ENCODE peak calls at places on chromosomes 6 and 20, in six cellular contexts. One of them, this sample, is unnamed.

GRCh38 chr20:41187668-41188067 is 50.3 kb downstream of the PLCG1 start:
- DNase-seq in suprapubic skin: no peak
- DNase-seq in A549: no peak
- DNase-seq in stomach: no peak
- DNase-seq in upper lobe of left lung: no peak
- DNase-seq in SK-N-SH: no peak
- DNase-seq in this sample: no peak

GRCh38 chr6:122775975-122776374 is 3.5 kb upstream of the FABP7 start:
- DNase-seq in stomach: no peak
- DNase-seq in SK-N-SH: no peak
- DNase-seq in A549: no peak
- DNase-seq in upper lobe of left lung: no peak
- DNase-seq in suprapubic skin: no peak
- DNase-seq in this sample: no peak

GRCh38 chr6:164290101-164290500 is 875.6 kb downstream of the QKI start:
- DNase-seq in suprapubic skin: no peak
- DNase-seq in upper lobe of left lung: no peak
- DNase-seq in SK-N-SH: no peak
- DNase-seq in A549: no peak
- DNase-seq in stomach: no peak
- DNase-seq in this sample: no peak

GRCh38 chr20:825710-826421 is 7.6 kb upstream of the FAM110A start:
- DNase-seq in SK-N-SH: no peak
- DNase-seq in upper lobe of left lung: no peak
- DNase-seq in A549: peak; percentile 30
- DNase-seq in stomach: peak; percentile 9
- DNase-seq in suprapubic skin: peak; percentile 43
- DNase-seq in this sample: no peak

GRCh38 chr20:47027042-47027441 is 132.4 kb downstream of the EYA2 start:
- DNase-seq in A549: no peak
- DNase-seq in upper lobe of left lung: no peak
- DNase-seq in suprapubic skin: no peak
- DNase-seq in stomach: no peak
- DNase-seq in SK-N-SH: no peak
- DNase-seq in this sample: no peak

GRCh38 chr6:15023448-15023847 is 222.4 kb upstream of the JARID2 start:
- DNase-seq in A549: no peak
- DNase-seq in stomach: no peak
- DNase-seq in upper lobe of left lung: no peak
- DNase-seq in suprapubic skin: no peak
- DNase-seq in SK-N-SH: no peak
- DNase-seq in this sample: no peak

GRCh38 chr6:57021086-57021720 is 25.3 kb upstream of the KIAA1586 start:
- DNase-seq in SK-N-SH: peak; percentile 57
- DNase-seq in suprapubic skin: no peak
- DNase-seq in upper lobe of left lung: no peak
- DNase-seq in A549: peak; percentile 42
- DNase-seq in stomach: no peak
- DNase-seq in this sample: no peak

GRCh38 chr6:43916924-43917877 is 147.2 kb downstream of the VEGFA start:
- DNase-seq in suprapubic skin: peak; percentile 74
- DNase-seq in upper lobe of left lung: peak; percentile 56
- DNase-seq in stomach: peak; percentile 63
- DNase-seq in SK-N-SH: no peak
- DNase-seq in A549: no peak
- DNase-seq in this sample: peak; percentile 56

GRCh38 chr6:53369876-53370515 is 21.2 kb upstream of the ELOVL5 start:
- DNase-seq in stomach: no peak
- DNase-seq in A549: no peak
- DNase-seq in suprapubic skin: no peak
- DNase-seq in SK-N-SH: no peak
- DNase-seq in upper lobe of left lung: no peak
- DNase-seq in this sample: no peak

GRCh38 chr20:3716195-3716834 is 3.9 kb upstream of the SIGLEC1 start:
- DNase-seq in A549: peak; percentile 73
- DNase-seq in upper lobe of left lung: no peak
- DNase-seq in suprapubic skin: no peak
- DNase-seq in SK-N-SH: peak; percentile 82
- DNase-seq in stomach: no peak
- DNase-seq in this sample: no peak

GRCh38 chr6:143634486-143634885 is 43.3 kb upstream of the PHACTR2 start:
- DNase-seq in A549: no peak
- DNase-seq in stomach: no peak
- DNase-seq in SK-N-SH: no peak
- DNase-seq in upper lobe of left lung: no peak
- DNase-seq in suprapubic skin: no peak
- DNase-seq in this sample: no peak

GRCh38 chr6:116412270-116412669 is 41.5 kb downstream of the DSE start:
- DNase-seq in stomach: no peak
- DNase-seq in SK-N-SH: no peak
- DNase-seq in upper lobe of left lung: no peak
- DNase-seq in A549: no peak
- DNase-seq in suprapubic skin: no peak
- DNase-seq in this sample: no peak

GRCh38 chr6:3919130-3919628 is 70.0 kb downstream of the FAM50B start:
- DNase-seq in upper lobe of left lung: no peak
- DNase-seq in suprapubic skin: no peak
- DNase-seq in stomach: no peak
- DNase-seq in A549: peak; percentile 12
- DNase-seq in SK-N-SH: no peak
- DNase-seq in this sample: no peak

GRCh38 chr6:30955367-30956042 is 14.7 kb downstream of the MUCL3 start:
- DNase-seq in SK-N-SH: peak; percentile 45
- DNase-seq in upper lobe of left lung: peak; percentile 93
- DNase-seq in stomach: peak; percentile 66
- DNase-seq in suprapubic skin: peak; percentile 74
- DNase-seq in A549: no peak
- DNase-seq in this sample: no peak

GRCh38 chr6:13678255-13678983 is 33.2 kb downstream of the RANBP9 start:
- DNase-seq in stomach: no peak
- DNase-seq in SK-N-SH: no peak
- DNase-seq in upper lobe of left lung: no peak
- DNase-seq in suprapubic skin: no peak
- DNase-seq in A549: no peak
- DNase-seq in this sample: no peak

GRCh38 chr6:122068291-122068769 is 331.1 kb upstream of the HSF2 start:
- DNase-seq in A549: no peak
- DNase-seq in SK-N-SH: no peak
- DNase-seq in suprapubic skin: no peak
- DNase-seq in upper lobe of left lung: no peak
- DNase-seq in stomach: no peak
- DNase-seq in this sample: no peak

GRCh38 chr6:146697921-146698320 is 99.1 kb downstream of the ADGB start:
- DNase-seq in SK-N-SH: no peak
- DNase-seq in suprapubic skin: no peak
- DNase-seq in A549: no peak
- DNase-seq in stomach: no peak
- DNase-seq in upper lobe of left lung: no peak
- DNase-seq in this sample: no peak

GRCh38 chr6:168469198-168469943 is 28.4 kb downstream of the SMOC2 start:
- DNase-seq in stomach: no peak
- DNase-seq in A549: no peak
- DNase-seq in suprapubic skin: no peak
- DNase-seq in upper lobe of left lung: no peak
- DNase-seq in SK-N-SH: peak; percentile 37
- DNase-seq in this sample: peak; percentile 46

GRCh38 chr20:46361386-46361785 is 45.0 kb downstream of the ELMO2 start:
- DNase-seq in upper lobe of left lung: no peak
- DNase-seq in SK-N-SH: no peak
- DNase-seq in A549: no peak
- DNase-seq in suprapubic skin: peak; percentile 41
- DNase-seq in stomach: no peak
- DNase-seq in this sample: no peak

GRCh38 chr20:967796-968742 is 34.0 kb downstream of the RSPO4 start:
- DNase-seq in stomach: no peak
- DNase-seq in SK-N-SH: peak; percentile 62
- DNase-seq in suprapubic skin: no peak
- DNase-seq in upper lobe of left lung: no peak
- DNase-seq in A549: peak; percentile 76
- DNase-seq in this sample: peak; percentile 12

GRCh38 chr6:149454405-149454848 is 30.4 kb downstream of the ZC3H12D start:
- DNase-seq in upper lobe of left lung: peak; percentile 92
- DNase-seq in suprapubic skin: peak; percentile 92
- DNase-seq in A549: no peak
- DNase-seq in SK-N-SH: peak; percentile 56
- DNase-seq in stomach: peak; percentile 96
- DNase-seq in this sample: peak; percentile 92

GRCh38 chr20:53738039-53738944 is 144.7 kb upstream of the ZNF217 start:
- DNase-seq in stomach: peak; percentile 85
- DNase-seq in suprapubic skin: peak; percentile 85
- DNase-seq in A549: peak; percentile 95
- DNase-seq in upper lobe of left lung: no peak
- DNase-seq in SK-N-SH: peak; percentile 34
- DNase-seq in this sample: peak; percentile 70

GRCh38 chr6:157751547-157752200 is 71.4 kb upstream of the SNX9 start:
- DNase-seq in suprapubic skin: no peak
- DNase-seq in stomach: no peak
- DNase-seq in A549: no peak
- DNase-seq in upper lobe of left lung: no peak
- DNase-seq in SK-N-SH: no peak
- DNase-seq in this sample: no peak

DNA sequence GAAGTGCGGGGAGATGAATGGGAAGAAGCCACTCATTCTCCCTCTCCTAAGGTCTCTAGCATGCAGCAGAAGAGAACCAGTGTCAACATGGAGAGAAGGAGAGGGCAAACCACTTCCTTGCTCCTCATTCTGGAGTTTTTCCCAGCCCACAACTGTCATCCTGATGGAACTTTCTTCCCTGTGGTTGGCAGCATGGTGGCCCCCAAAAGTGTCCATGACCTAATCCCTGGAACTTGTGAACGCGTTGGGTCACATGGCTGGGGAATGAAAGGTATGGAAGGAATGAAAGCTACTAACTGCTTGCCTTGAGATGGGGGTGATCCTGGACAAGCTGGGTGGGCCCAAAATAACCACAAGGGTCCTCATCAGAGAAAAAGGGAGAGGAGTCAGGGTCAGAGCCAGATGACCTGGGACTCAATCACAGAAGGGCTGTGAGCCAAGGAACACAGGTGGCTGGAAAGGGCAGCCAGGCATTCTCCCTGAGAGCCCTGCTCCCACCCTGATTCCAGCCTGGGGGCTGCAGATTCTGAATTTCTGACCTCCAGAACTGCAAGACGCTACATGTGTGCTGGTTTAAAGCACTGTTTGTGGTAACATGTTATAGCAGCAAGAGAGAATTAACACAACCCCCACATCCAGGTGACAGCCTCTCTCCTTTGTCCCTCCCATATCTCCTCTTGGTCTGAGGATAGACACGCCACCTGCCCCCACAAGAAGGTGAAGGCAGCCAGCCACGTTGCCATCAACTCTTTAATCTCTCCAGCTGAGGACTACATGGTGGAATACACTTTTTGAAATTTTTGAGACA is 63.2 kb downstream of the PYGB start:
- DNase-seq in suprapubic skin: peak; percentile 52
- DNase-seq in SK-N-SH: no peak
- DNase-seq in stomach: peak; percentile 20
- DNase-seq in A549: no peak
- DNase-seq in upper lobe of left lung: no peak
- DNase-seq in this sample: peak; percentile 19
- H3K4me1 ChIP-seq in suprapubic skin: peaks cover 28% of the 10 kb centered on the region
- H3K4me1 ChIP-seq in SK-N-SH: peaks cover 39% of the 10 kb centered on the region
- H3K4me1 ChIP-seq in stomach: peaks cover 51% of the 10 kb centered on the region
- H3K4me1 ChIP-seq in A549: peaks cover 79% of the 10 kb centered on the region
- H3K4me1 ChIP-seq in upper lobe of left lung: peaks cover 18% of the 10 kb centered on the region
- H3K4me1 ChIP-seq in this sample: peaks cover 44% of the 10 kb centered on the region

GRCh38 chr20:51470521-51470875 is 72.0 kb downstream of the NFATC2 start:
- DNase-seq in A549: no peak
- DNase-seq in SK-N-SH: no peak
- DNase-seq in upper lobe of left lung: no peak
- DNase-seq in suprapubic skin: no peak
- DNase-seq in stomach: no peak
- DNase-seq in this sample: no peak
- TF ChIP-seq EP300 in A549: no peak
- TF ChIP-seq EP300 in SK-N-SH: no peak
- TF ChIP-seq EP300 in upper lobe of left lung: no peak
- TF ChIP-seq EP300 in suprapubic skin: no peak
- TF ChIP-seq EP300 in stomach: no peak
- TF ChIP-seq EP300 in this sample: no peak

GRCh38 chr6:106684011-106684410 is 54.6 kb downstream of the QRSL1 start:
- DNase-seq in upper lobe of left lung: no peak
- DNase-seq in stomach: no peak
- DNase-seq in suprapubic skin: no peak
- DNase-seq in SK-N-SH: no peak
- DNase-seq in A549: no peak
- DNase-seq in this sample: no peak

GRCh38 chr6:106692823-106693216 is 63.4 kb downstream of the QRSL1 start:
- DNase-seq in SK-N-SH: no peak
- DNase-seq in stomach: no peak
- DNase-seq in A549: no peak
- DNase-seq in upper lobe of left lung: no peak
- DNase-seq in suprapubic skin: no peak
- DNase-seq in this sample: no peak

GRCh38 chr6:106692112-106692822 is 62.9 kb downstream of the QRSL1 start:
- DNase-seq in stomach: peak; percentile 77
- DNase-seq in SK-N-SH: no peak
- DNase-seq in A549: peak; percentile 28
- DNase-seq in suprapubic skin: no peak
- DNase-seq in upper lobe of left lung: no peak
- DNase-seq in this sample: no peak

GRCh38 chr6:106685833-106686232 is 56.5 kb downstream of the QRSL1 start:
- DNase-seq in upper lobe of left lung: no peak
- DNase-seq in suprapubic skin: no peak
- DNase-seq in SK-N-SH: no peak
- DNase-seq in stomach: no peak
- DNase-seq in A549: no peak
- DNase-seq in this sample: no peak

DNA sequence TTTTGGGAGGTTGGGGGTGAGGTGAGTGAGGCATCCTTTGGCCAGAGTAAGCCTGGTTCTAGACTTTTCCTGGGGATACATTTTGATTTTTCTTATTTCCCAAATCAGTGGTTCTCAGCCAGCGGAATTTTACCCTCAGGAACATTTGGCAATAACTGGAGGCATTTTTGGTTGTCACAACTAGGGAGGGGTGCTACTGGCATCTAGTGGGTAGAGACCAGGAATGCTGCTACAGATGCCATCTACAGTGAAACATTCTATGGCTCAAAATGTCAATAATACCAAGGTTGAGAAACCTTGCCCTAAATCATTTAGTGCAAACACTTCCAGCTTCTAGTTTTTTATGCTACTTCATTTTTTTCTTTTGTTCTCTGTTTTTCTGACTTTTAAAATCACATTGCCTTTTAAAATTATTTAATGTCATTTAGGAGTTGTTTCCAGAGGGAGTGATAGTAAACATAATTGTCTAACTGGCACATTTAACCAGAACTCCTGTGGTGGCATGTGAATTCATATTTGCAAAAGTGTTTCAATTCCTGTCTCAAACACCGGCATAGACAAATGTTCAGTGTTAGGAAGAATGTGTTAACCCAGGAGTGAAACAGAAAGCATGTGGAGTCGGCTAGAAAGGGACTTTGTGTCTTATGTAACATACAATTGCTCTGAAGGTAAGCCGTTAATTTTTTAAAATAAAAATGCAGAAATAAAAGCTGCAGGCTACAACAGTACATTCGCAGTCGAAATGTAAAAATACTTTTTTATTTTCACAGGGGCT is 59.0 kb downstream of the QRSL1 start:
- DNase-seq in SK-N-SH: no peak
- DNase-seq in upper lobe of left lung: no peak
- DNase-seq in stomach: no peak
- DNase-seq in A549: peak; percentile 7
- DNase-seq in suprapubic skin: no peak
- DNase-seq in this sample: no peak
- H3K4me1 ChIP-seq in SK-N-SH: no peaks in the 10 kb centered on the region
- H3K4me1 ChIP-seq in upper lobe of left lung: no peaks in the 10 kb centered on the region
- H3K4me1 ChIP-seq in stomach: peaks cover 13% of the 10 kb centered on the region
- H3K4me1 ChIP-seq in A549: peaks cover 32% of the 10 kb centered on the region
- H3K4me1 ChIP-seq in suprapubic skin: peaks cover 23% of the 10 kb centered on the region
- H3K4me1 ChIP-seq in this sample: no peaks in the 10 kb centered on the region

GRCh38 chr6:33508935-33509926 is 54.9 kb downstream of the ZBTB9 start:
- DNase-seq in upper lobe of left lung: no peak
- DNase-seq in SK-N-SH: no peak
- DNase-seq in A549: no peak
- DNase-seq in suprapubic skin: no peak
- DNase-seq in stomach: no peak
- DNase-seq in this sample: no peak
- TF ChIP-seq EP300 in upper lobe of left lung: no peak
- TF ChIP-seq EP300 in SK-N-SH: no peak
- TF ChIP-seq EP300 in A549: no peak
- TF ChIP-seq EP300 in suprapubic skin: no peak
- TF ChIP-seq EP300 in stomach: no peak
- TF ChIP-seq EP300 in this sample: no peak

This sample was measured in tibial nerve.